ENCODE peak calls at places on chromosome 9, in six cellular contexts. One of them, this sample, is unnamed.

GRCh38 chr9:109906766-109907382 is 126.9 kb downstream of the PALM2AKAP2 start:
- DNase-seq in K562: no peak
- DNase-seq in HepG2: peak; percentile 8
- DNase-seq in HCT116: no peak
- DNase-seq in H1: no peak
- DNase-seq in GM12878: no peak
- DNase-seq in this sample: no peak

GRCh38 chr9:131382850-131383729 is 10.8 kb upstream of the PRRC2B start:
- DNase-seq in K562: peak; percentile 4
- DNase-seq in HepG2: peak; percentile 68
- DNase-seq in HCT116: no peak
- DNase-seq in H1: peak; percentile 52
- DNase-seq in GM12878: no peak
- DNase-seq in this sample: peak; percentile 68

GRCh38 chr9:135705376-135705775 is 3.4 kb downstream of the KCNT1 start:
- DNase-seq in K562: no peak
- DNase-seq in HepG2: no peak
- DNase-seq in HCT116: no peak
- DNase-seq in H1: no peak
- DNase-seq in GM12878: no peak
- DNase-seq in this sample: no peak

GRCh38 chr9:110115341-110115820 is 92.6 kb downstream of the C9orf152 start:
- DNase-seq in K562: no peak
- DNase-seq in HepG2: no peak
- DNase-seq in HCT116: no peak
- DNase-seq in H1: no peak
- DNase-seq in GM12878: no peak
- DNase-seq in this sample: no peak

GRCh38 chr9:128903871-128904371 is 16.9 kb upstream of the PHYHD1 start:
- DNase-seq in K562: no peak
- DNase-seq in HepG2: no peak
- DNase-seq in HCT116: no peak
- DNase-seq in H1: no peak
- DNase-seq in GM12878: no peak
- DNase-seq in this sample: no peak

GRCh38 chr9:129624947-129625346 is 1.0 kb upstream of the NTMT1 start:
- DNase-seq in K562: peak; percentile 47
- DNase-seq in HepG2: peak; percentile 66
- DNase-seq in HCT116: no peak
- DNase-seq in H1: no peak
- DNase-seq in GM12878: no peak
- DNase-seq in this sample: no peak

GRCh38 chr9:36996677-36997076 is 37.4 kb downstream of the PAX5 start:
- DNase-seq in K562: no peak
- DNase-seq in HepG2: no peak
- DNase-seq in HCT116: no peak
- DNase-seq in H1: no peak
- DNase-seq in GM12878: no peak
- DNase-seq in this sample: no peak

GRCh38 chr9:83598487-83598886 is 24.5 kb upstream of the IDNK start:
- DNase-seq in K562: no peak
- DNase-seq in HepG2: peak; percentile 66
- DNase-seq in HCT116: no peak
- DNase-seq in H1: no peak
- DNase-seq in GM12878: no peak
- DNase-seq in this sample: no peak

GRCh38 chr9:4585135-4585534 is 77.0 kb upstream of the PLPP6 start:
- DNase-seq in K562: no peak
- DNase-seq in HepG2: no peak
- DNase-seq in HCT116: no peak
- DNase-seq in H1: no peak
- DNase-seq in GM12878: no peak
- DNase-seq in this sample: no peak

GRCh38 chr9:108139900-108140299 is 650.3 kb upstream of the KLF4 start:
- DNase-seq in K562: no peak
- DNase-seq in HepG2: no peak
- DNase-seq in HCT116: no peak
- DNase-seq in H1: no peak
- DNase-seq in GM12878: no peak
- DNase-seq in this sample: no peak

GRCh38 chr9:108142142-108142503 is 652.6 kb upstream of the KLF4 start:
- DNase-seq in K562: no peak
- DNase-seq in HepG2: no peak
- DNase-seq in HCT116: no peak
- DNase-seq in H1: no peak
- DNase-seq in GM12878: no peak
- DNase-seq in this sample: no peak

DNA sequence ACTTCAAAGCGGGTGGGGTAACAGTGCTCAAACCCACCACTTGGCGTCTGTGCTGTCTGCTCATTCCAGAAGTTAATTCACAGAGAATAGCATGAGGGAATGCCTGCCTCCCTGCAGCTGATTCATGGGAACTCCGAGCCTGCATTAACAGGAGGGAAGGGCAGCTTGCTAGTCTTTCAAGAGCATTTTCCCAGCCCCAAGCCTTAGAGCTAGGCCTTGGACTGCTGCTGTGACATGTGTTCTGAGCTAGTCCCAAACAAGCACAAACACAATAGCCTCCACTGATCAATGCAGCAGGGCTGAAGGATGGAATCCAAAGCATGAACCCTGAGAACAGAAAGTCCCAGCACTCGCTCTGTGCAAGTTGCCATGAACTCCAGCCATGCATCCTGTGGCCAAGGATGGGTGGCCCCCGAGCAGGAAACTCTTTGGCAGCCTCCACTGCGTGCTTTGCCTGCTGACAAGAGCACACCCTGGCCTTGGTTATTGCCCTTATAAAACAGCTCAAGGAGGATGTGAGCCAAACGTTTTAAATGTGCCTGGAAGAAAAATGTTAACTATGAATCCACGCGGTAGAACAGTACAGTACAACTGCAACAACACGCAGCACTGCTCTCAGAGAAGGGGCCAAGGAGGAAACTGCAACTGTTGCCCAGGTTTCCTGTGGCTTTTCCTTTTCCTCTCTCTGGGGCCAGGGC is 653.1 kb upstream of the KLF4 start:
- DNase-seq in K562: no peak
- DNase-seq in HepG2: no peak
- DNase-seq in HCT116: no peak
- DNase-seq in H1: peak; percentile 45
- DNase-seq in GM12878: no peak
- DNase-seq in this sample: peak; percentile 75
- TF ChIP-seq ZNF274 in K562: no peak
- TF ChIP-seq ZNF274 in HepG2: no peak
- TF ChIP-seq ZNF274 in HCT116: no peak
- TF ChIP-seq ZNF274 in H1: no peak
- TF ChIP-seq ZNF274 in GM12878: no peak
- TF ChIP-seq ZNF274 in this sample: no peak

GRCh38 chr9:935348-935965 is 41.0 kb upstream of the DMRT3 start:
- DNase-seq in K562: no peak
- DNase-seq in HepG2: no peak
- DNase-seq in HCT116: no peak
- DNase-seq in H1: no peak
- DNase-seq in GM12878: no peak
- DNase-seq in this sample: no peak
- H3K4me3 ChIP-seq in K562: no peak overlapping the region
- H3K4me3 ChIP-seq in HepG2: no peak overlapping the region
- H3K4me3 ChIP-seq in HCT116: no peak overlapping the region
- H3K4me3 ChIP-seq in H1: no peak overlapping the region
- H3K4me3 ChIP-seq in GM12878: no peak overlapping the region
- H3K4me3 ChIP-seq in this sample: no peak overlapping the region

DNA sequence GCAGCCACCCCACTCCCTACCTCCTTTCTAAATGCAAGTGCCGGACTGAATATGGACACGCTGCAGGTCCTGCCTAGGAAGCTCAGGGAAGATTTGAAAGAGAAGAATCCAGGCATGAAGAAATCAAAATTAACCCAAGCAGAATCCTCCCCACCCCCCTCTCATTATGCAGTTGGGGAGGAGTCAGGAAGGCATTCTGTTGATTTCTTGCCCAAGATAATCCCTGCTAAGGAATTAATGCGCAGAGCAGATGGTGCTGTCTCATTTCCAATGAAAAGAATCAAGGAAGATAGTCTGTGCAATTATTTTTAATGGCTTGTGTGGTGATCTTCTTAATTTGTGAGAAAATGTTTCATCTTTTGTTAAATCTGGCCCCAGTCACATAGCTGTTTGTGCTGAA is 145.0 kb downstream of the ZNF462 start:
- DNase-seq in K562: no peak
- DNase-seq in HepG2: no peak
- DNase-seq in HCT116: no peak
- DNase-seq in H1: no peak
- DNase-seq in GM12878: no peak
- DNase-seq in this sample: no peak
- TF ChIP-seq ZNF274 in K562: no peak
- TF ChIP-seq ZNF274 in HepG2: no peak
- TF ChIP-seq ZNF274 in HCT116: no peak
- TF ChIP-seq ZNF274 in H1: no peak
- TF ChIP-seq ZNF274 in GM12878: no peak
- TF ChIP-seq ZNF274 in this sample: no peak

DNA sequence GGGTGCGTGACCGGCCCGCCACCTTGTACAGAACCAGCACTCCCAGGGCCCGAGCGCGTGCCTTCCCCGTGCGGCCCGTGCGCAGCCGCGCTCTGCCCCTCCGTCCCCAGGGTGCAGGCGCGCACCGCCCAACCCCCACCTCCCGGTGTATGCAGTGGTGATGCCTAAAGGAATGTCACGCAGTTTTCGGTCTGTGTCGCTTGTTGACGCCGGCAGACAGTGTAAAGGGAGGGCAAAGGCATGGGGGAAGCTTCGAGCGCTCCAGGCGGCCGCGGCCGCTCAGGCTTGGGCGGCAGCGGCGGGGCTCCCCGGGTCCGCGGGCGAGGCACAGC is 1.3 kb downstream of the LRRC26 start:
- DNase-seq in K562: no peak
- DNase-seq in HepG2: no peak
- DNase-seq in HCT116: no peak
- DNase-seq in H1: peak; percentile 64
- DNase-seq in GM12878: no peak
- DNase-seq in this sample: no peak
- H3K4me3 ChIP-seq in K562: peak overlapping the region; percentile 13
- H3K4me3 ChIP-seq in HepG2: peak overlapping the region; percentile 65
- H3K4me3 ChIP-seq in HCT116: peak overlapping the region; percentile 60
- H3K4me3 ChIP-seq in H1: peak overlapping the region; percentile 35
- H3K4me3 ChIP-seq in GM12878: no peak overlapping the region
- H3K4me3 ChIP-seq in this sample: peak overlapping the region; percentile 60

GRCh38 chr9:89522261-89522978 is 24.5 kb upstream of the SEMA4D start:
- DNase-seq in K562: no peak
- DNase-seq in HepG2: no peak
- DNase-seq in HCT116: no peak
- DNase-seq in H1: no peak
- DNase-seq in GM12878: peak; percentile 83
- DNase-seq in this sample: no peak
- TF ChIP-seq ZNF274 in K562: no peak
- TF ChIP-seq ZNF274 in HepG2: no peak
- TF ChIP-seq ZNF274 in HCT116: no peak
- TF ChIP-seq ZNF274 in H1: no peak
- TF ChIP-seq ZNF274 in GM12878: no peak
- TF ChIP-seq ZNF274 in this sample: no peak

This sample was measured in NT2/D1.